ENCODE peak calls at places on chromosomes 5 and 9, in nine cellular contexts. K, N, T, S, V, A, Q, C and M are unnamed samples.

GRCh38 chr5:159057426-159057825 is 42.3 kb downstream of the EBF1 start:
- DNase-seq in K (no peak), N (no peak), T (no peak), S (no peak), V (no peak), A (no peak), Q (no peak), C (no peak), M (no peak)

GRCh38 chr5:43020294-43020711 is 19.8 kb downstream of the ANXA2R start:
- DNase-seq in K (peak), N (no peak), T (no peak), S (no peak), V (peak), A (no peak), Q (peak), C (peak), M (no peak)

GRCh38 chr9:100449420-100449819 is 22.5 kb downstream of the MSANTD3 start:
- DNase-seq in K (no peak), N (no peak), T (no peak), S (no peak), V (no peak), A (no peak), Q (no peak), C (no peak), M (no peak)

GRCh38 chr5:152246401-152246800 is 158.7 kb downstream of the NMUR2 start:
- DNase-seq in K (peak), N (no peak), T (no peak), S (peak), V (no peak), A (peak), Q (no peak), C (peak), M (no peak)

GRCh38 chr5:126416266-126416925 is 6.8 kb upstream of the GRAMD2B start:
- DNase-seq in K (no peak), N (no peak), T (no peak), S (no peak), V (no peak), A (no peak), Q (no peak), C (no peak), M (no peak)

GRCh38 chr5:2293906-2294305 is 411.2 kb upstream of the IRX4 start:
- DNase-seq in K (peak), N (no peak), T (no peak), S (no peak), V (no peak), A (no peak), Q (no peak), C (no peak), M (no peak)

GRCh38 chr5:893137-893506 is 438 bp downstream of the TRIP13 start:
- DNase-seq in K (no peak), N (no peak), T (no peak), S (no peak), V (no peak), A (no peak), Q (no peak), C (no peak), M (no peak)

GRCh38 chr5:107063511-107063910 is 607.2 kb downstream of the EFNA5 start:
- DNase-seq in K (no peak), N (no peak), T (no peak), S (no peak), V (no peak), A (no peak), Q (no peak), C (no peak), M (peak)

GRCh38 chr5:144198386-144198785 is 27.7 kb downstream of the KCTD16 start:
- DNase-seq in K (no peak), N (no peak), T (no peak), S (no peak), V (no peak), A (no peak), Q (no peak), C (no peak), M (no peak)

GRCh38 chr5:131759704-131760103 is 37.1 kb downstream of the FNIP1 start:
- DNase-seq in K (no peak), N (no peak), T (no peak), S (no peak), V (no peak), A (no peak), Q (no peak), C (no peak), M (no peak)

GRCh38 chr9:33225319-33226152 is 14.4 kb upstream of the SPINK4 start:
- DNase-seq in K (peak), N (peak), T (peak), S (peak), V (peak), A (peak), Q (peak), C (peak), M (peak)

GRCh38 chr5:134458234-134458633 is 46.6 kb upstream of the CDKN2AIPNL start:
- DNase-seq in K (no peak), N (peak), T (no peak), S (no peak), V (no peak), A (no peak), Q (no peak), C (no peak), M (no peak)

GRCh38 chr9:26856413-26857032 is 36.1 kb downstream of the CAAP1 start:
- DNase-seq in K (peak), N (peak), T (peak), S (peak), V (peak), A (peak), Q (no peak), C (peak), M (peak)